ENCODE peak calls at places on chromosomes 1 and 21, in ten cellular contexts. F is breast epithelium, A is ovary, Q is suprapubic skin, P is transverse colon, C is A549, G is adrenal gland, R is upper lobe of left lung, Y is K562, H is IMR-90. W is an unnamed sample. For H3K4me1, the result is how much of the 10 kb centered on the place peaks cover.

GRCh38 chr1:239617259-239617658 is 230.9 kb downstream of the CHRM3 start:
- DNase-seq in H (no peak), Y (no peak), G (no peak), A (no peak), C (no peak), F (no peak), Q (no peak), P (no peak), R (no peak), W (no peak)

GRCh38 chr1:1892079-1892762 is 1.3 kb upstream of the GNB1 start:
- DNase-seq in R (no peak), Q (no peak), A (no peak), P (no peak), C (no peak), F (no peak), G (no peak), H (no peak), Y (no peak), W (no peak)

GRCh38 chr1:165402517-165403111 is 42.3 kb downstream of the RXRG start:
- DNase-seq in A (no peak), H (no peak), Y (no peak), Q (no peak), R (no peak), P (no peak), C (no peak), F (no peak), G (no peak), W (no peak)

GRCh38 chr1:5768014-5768413 is 224.2 kb downstream of the NPHP4 start:
- DNase-seq in R (no peak), P (no peak), Q (no peak), G (no peak), A (no peak), F (no peak), Y (no peak), C (no peak), H (no peak), W (no peak)

GRCh38 chr1:39332828-39333227 is 128.3 kb downstream of the MACF1 start:
- DNase-seq in F (no peak), G (no peak), Y (no peak), A (no peak), H (no peak), P (no peak), Q (no peak), R (no peak), C (no peak), W (no peak)

GRCh38 chr21:42627527-42628289 is 25.7 kb upstream of the PDE9A start:
- DNase-seq in P (no peak), H (no peak), Q (peak), F (no peak), C (no peak), Y (no peak), R (peak), A (no peak), G (no peak), W (no peak)

GRCh38 chr1:119738100-119738720 is 26.5 kb downstream of the PHGDH start:
- DNase-seq in Y (no peak), P (no peak), A (no peak), C (no peak), H (no peak), Q (no peak), G (no peak), R (no peak), F (no peak), W (no peak)

GRCh38 chr1:99727575-99728190 is 38.8 kb downstream of the FRRS1 start:
- DNase-seq in G (no peak), Y (no peak), R (no peak), A (no peak), Q (no peak), H (peak), P (no peak), C (no peak), F (no peak), W (no peak)

GRCh38 chr1:24201941-24202440 is 14.9 kb upstream of the IFNLR1 start:
- DNase-seq in Y (peak), F (peak), G (peak), A (no peak), Q (peak), C (peak), R (peak), H (peak), P (peak), W (peak)

GRCh38 chr21:42695324-42696025 is 42.1 kb downstream of the PDE9A start:
- DNase-seq in A (no peak), P (no peak), C (no peak), H (peak), R (no peak), G (peak), F (no peak), Q (no peak), Y (no peak), W (no peak)

GRCh38 chr1:215635827-215636226 is 68.7 kb downstream of the KCTD3 start:
- DNase-seq in A (no peak), Y (no peak), H (no peak), F (no peak), G (no peak), R (no peak), P (peak), C (no peak), Q (no peak), W (no peak)

GRCh38 chr1:243850013-243850367 is at the start of gene AKT3:
- DNase-seq in G (peak), C (no peak), P (no peak), H (no peak), Q (no peak), Y (no peak), R (no peak), A (no peak), F (no peak), W (no peak)

GRCh38 chr1:203680765-203681164 is 54.1 kb downstream of the ATP2B4 start:
- DNase-seq in P (no peak), Y (no peak), C (no peak), A (no peak), R (no peak), G (no peak), H (no peak), Q (no peak), F (no peak), W (no peak)
- H3K4me1 ChIP-seq in P (under half), Y (under half), C (under half), A (under half), R (under half), G (under half), H (under half), Q (under half), F (under half), W (under half)

DNA sequence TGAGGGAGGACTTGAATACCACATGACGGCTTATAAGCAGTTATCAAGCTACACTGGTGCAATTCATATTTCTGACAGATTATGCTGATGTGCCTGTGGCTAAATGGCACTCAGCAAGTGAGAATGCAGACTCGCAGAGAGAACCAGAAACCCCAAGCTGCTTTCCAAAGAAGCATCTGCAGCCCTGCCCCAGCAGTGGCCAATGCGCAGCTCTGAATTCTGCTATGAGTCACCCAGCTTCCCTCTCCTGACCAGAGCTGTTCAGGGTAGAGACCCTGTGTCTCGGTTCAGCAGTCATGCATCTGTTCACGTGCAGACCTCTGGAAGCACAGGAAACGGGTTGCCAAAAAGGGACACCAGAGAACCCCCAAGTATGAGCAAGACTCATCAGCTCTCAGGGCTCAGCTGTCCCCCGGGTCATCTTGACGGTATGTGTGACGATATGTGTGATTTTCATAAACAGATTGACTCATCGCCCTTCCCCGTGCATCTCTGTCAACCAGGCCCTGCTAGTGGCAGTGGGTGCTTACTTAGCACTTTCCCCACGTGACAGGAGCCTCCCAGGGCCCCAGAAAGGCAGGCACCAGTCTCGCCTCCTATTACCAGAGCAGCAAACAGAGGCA is 76.3 kb downstream of the ITPKB start:
- DNase-seq in G (peak), F (no peak), P (peak), H (peak), C (peak), Y (peak), A (peak), Q (peak), R (peak), W (peak)
- TF ChIP-seq POLR2A in G (peak), F (no peak), P (peak), H (no peak), C (no peak), Y (no peak), A (no peak), Q (no peak), R (no peak), W (peak)

DNA sequence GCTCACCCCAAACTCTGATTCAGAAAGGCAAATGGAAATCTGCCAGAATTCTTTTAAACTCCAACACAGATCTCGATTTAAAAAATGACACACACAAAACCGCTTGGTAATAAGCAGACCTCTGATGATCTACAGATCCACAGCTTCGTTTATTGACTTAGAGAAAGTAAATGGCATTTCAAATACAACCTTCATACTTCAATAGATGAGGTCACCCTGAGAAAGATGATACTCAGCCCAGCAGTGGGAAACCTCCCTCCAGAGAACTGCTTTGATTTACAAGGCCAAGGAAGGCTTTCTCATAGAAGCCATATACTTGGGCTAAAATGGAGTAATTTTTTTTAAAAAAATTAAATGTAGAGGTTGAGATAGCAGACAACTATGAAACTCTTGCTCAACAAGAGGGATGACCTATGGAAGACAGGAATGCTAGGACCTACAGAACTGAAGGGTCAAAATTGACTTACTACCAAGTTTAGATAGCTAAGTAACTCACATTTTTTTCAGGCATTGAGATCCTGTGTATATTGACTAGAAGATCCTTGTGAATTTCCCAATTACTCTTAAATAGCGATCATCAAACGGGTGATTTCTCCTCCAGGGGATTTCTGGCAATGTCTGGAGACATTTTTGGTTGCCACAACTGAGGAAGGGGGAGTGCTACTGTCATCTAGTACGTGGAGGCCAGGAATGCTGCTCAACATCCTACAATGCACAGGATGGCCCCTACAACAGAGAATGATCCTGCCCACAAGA is 143.9 kb downstream of the CLIC6 start:
- DNase-seq in G (no peak), F (no peak), A (no peak), Q (no peak), C (peak), Y (no peak), R (no peak), H (peak), P (no peak), W (no peak)
- H3K4me1 ChIP-seq in G (under half), F (under half), A (under half), Q (half or more), C (half or more), Y (under half), R (under half), H (half or more), P (under half), W (under half)

GRCh38 chr1:23168462-23169218 is at the start of gene LUZP1:
- DNase-seq in G (peak), R (peak), A (peak), Y (peak), P (peak), F (peak), H (peak), Q (peak), C (peak), W (peak)
- TF ChIP-seq POLR2A in G (peak), R (peak), A (peak), Y (peak), P (peak), F (peak), H (peak), Q (peak), C (peak), W (peak)

DNA sequence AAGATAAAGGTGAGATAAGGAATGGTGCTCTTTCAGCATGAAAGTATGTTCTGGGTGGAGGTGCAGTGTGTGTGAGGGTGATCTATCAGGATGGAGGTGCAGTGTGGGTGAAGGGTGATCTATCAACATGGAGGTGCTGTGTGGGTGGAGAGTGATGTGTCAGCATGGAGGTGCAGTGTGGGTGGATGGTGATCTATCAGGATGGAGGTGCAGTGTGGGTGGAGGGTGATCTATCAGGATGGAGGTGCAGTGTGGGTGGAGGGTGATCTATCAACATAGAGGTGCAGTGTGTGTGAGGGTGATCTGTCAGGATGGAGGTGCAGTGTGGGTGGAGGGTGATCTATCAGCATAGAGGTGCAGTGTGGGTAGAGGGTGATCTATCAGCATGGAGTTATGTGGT is 12.3 kb upstream of the MAP10 start:
- DNase-seq in H (no peak), A (no peak), R (no peak), C (no peak), Y (no peak), Q (no peak), G (no peak), F (no peak), P (no peak), W (no peak)
- H3K4me1 ChIP-seq in H (under half), A (under half), R (under half), C (under half), Y (under half), Q (under half), G (under half), F (under half), P (under half), W (under half)

W was measured in uterus.